ENCODE peak calls at places on chromosomes 1 and 21, in five cellular contexts. One of them, this sample, is unnamed.
A peak's percentile ranks its signal among the peaks of the same experiment; 100 is the strongest.

GRCh38 chr1:205858141-205858961 is 8.4 kb upstream of the PM20D1 start:
- DNase-seq in cardiac muscle cell: no peak
- DNase-seq in KBM-7: peak; percentile 3
- DNase-seq in iris pigment epithelial cell: no peak
- DNase-seq in astrocyte of the spinal cord: no peak
- DNase-seq in this sample: peak; percentile 36

GRCh38 chr1:155254228-155254713 is 1.0 kb downstream of the ENTREP3 start:
- DNase-seq in cardiac muscle cell: no peak
- DNase-seq in KBM-7: no peak
- DNase-seq in iris pigment epithelial cell: peak; percentile 20
- DNase-seq in astrocyte of the spinal cord: no peak
- DNase-seq in this sample: no peak

GRCh38 chr1:116514708-116515525 is 55.9 kb downstream of the CD58 start:
- DNase-seq in cardiac muscle cell: no peak
- DNase-seq in KBM-7: peak; percentile 96
- DNase-seq in iris pigment epithelial cell: peak; percentile 62
- DNase-seq in astrocyte of the spinal cord: peak; percentile 43
- DNase-seq in this sample: peak; percentile 61

GRCh38 chr1:23591460-23592208 is 32.3 kb upstream of the ID3 start:
- DNase-seq in cardiac muscle cell: no peak
- DNase-seq in KBM-7: peak; percentile 39
- DNase-seq in iris pigment epithelial cell: no peak
- DNase-seq in astrocyte of the spinal cord: no peak
- DNase-seq in this sample: no peak

GRCh38 chr21:38848187-38848609 is 42.5 kb downstream of the ETS2 start:
- DNase-seq in cardiac muscle cell: peak; percentile 63
- DNase-seq in KBM-7: no peak
- DNase-seq in iris pigment epithelial cell: peak; percentile 54
- DNase-seq in astrocyte of the spinal cord: no peak
- DNase-seq in this sample: no peak

GRCh38 chr1:21956720-21957552 is 19.8 kb upstream of the HSPG2 start:
- DNase-seq in cardiac muscle cell: peak; percentile 51
- DNase-seq in KBM-7: peak; percentile 58
- DNase-seq in iris pigment epithelial cell: peak; percentile 25
- DNase-seq in astrocyte of the spinal cord: peak; percentile 10
- DNase-seq in this sample: no peak

GRCh38 chr1:234770924-234771540 is 161.1 kb upstream of the IRF2BP2 start:
- DNase-seq in cardiac muscle cell: no peak
- DNase-seq in KBM-7: no peak
- DNase-seq in iris pigment epithelial cell: no peak
- DNase-seq in astrocyte of the spinal cord: no peak
- DNase-seq in this sample: no peak

GRCh38 chr1:101227837-101228236 is 9.0 kb upstream of the S1PR1 start:
- DNase-seq in cardiac muscle cell: no peak
- DNase-seq in KBM-7: no peak
- DNase-seq in iris pigment epithelial cell: no peak
- DNase-seq in astrocyte of the spinal cord: no peak
- DNase-seq in this sample: no peak

GRCh38 chr1:209667701-209668100 is 7.5 kb upstream of the G0S2 start:
- DNase-seq in cardiac muscle cell: no peak
- DNase-seq in KBM-7: no peak
- DNase-seq in iris pigment epithelial cell: no peak
- DNase-seq in astrocyte of the spinal cord: no peak
- DNase-seq in this sample: peak; percentile 53

GRCh38 chr1:33753087-33753856 is 110.6 kb upstream of the HMGB4 start:
- DNase-seq in cardiac muscle cell: no peak
- DNase-seq in KBM-7: no peak
- DNase-seq in iris pigment epithelial cell: no peak
- DNase-seq in astrocyte of the spinal cord: no peak
- DNase-seq in this sample: no peak